ENCODE peak calls at places on chromosomes 2 and 18, in eight cellular contexts. One of them, this sample, is unnamed.

GRCh38 chr2:111667542-111668273 is 216.3 kb downstream of the ANAPC1 start:
- DNase-seq in T-helper 2 cell: no peak
- DNase-seq in GM10248: no peak
- DNase-seq in COR-L47: no peak
- DNase-seq in HT1080: peak; percentile 79
- DNase-seq in AG09309: peak; percentile 67
- DNase-seq in endothelial cell: peak; percentile 25
- DNase-seq in GM12865: no peak
- DNase-seq in this sample: no peak

GRCh38 chr2:151891566-151892194 is 63.5 kb upstream of the ARL5A start:
- DNase-seq in T-helper 2 cell: no peak
- DNase-seq in GM10248: no peak
- DNase-seq in COR-L47: no peak
- DNase-seq in HT1080: peak; percentile 10
- DNase-seq in AG09309: no peak
- DNase-seq in endothelial cell: no peak
- DNase-seq in GM12865: no peak
- DNase-seq in this sample: no peak

GRCh38 chr18:53864758-53865157 is 359.7 kb downstream of the MBD2 start:
- DNase-seq in T-helper 2 cell: no peak
- DNase-seq in GM10248: no peak
- DNase-seq in COR-L47: peak; percentile 58
- DNase-seq in HT1080: no peak
- DNase-seq in AG09309: no peak
- DNase-seq in endothelial cell: no peak
- DNase-seq in GM12865: no peak
- DNase-seq in this sample: no peak

GRCh38 chr2:160664603-160665145 is 171.1 kb upstream of the RBMS1 start:
- DNase-seq in T-helper 2 cell: no peak
- DNase-seq in GM10248: no peak
- DNase-seq in COR-L47: no peak
- DNase-seq in HT1080: no peak
- DNase-seq in AG09309: no peak
- DNase-seq in endothelial cell: no peak
- DNase-seq in GM12865: no peak
- DNase-seq in this sample: no peak

GRCh38 chr2:26941486-26941885 is 29.0 kb upstream of the MAPRE3 start:
- DNase-seq in T-helper 2 cell: no peak
- DNase-seq in GM10248: no peak
- DNase-seq in COR-L47: no peak
- DNase-seq in HT1080: peak; percentile 33
- DNase-seq in AG09309: no peak
- DNase-seq in endothelial cell: no peak
- DNase-seq in GM12865: no peak
- DNase-seq in this sample: no peak

GRCh38 chr2:199315299-199316179 is 142.2 kb downstream of the SATB2 start:
- DNase-seq in T-helper 2 cell: no peak
- DNase-seq in GM10248: no peak
- DNase-seq in COR-L47: no peak
- DNase-seq in HT1080: peak; percentile 45
- DNase-seq in AG09309: peak; percentile 16
- DNase-seq in endothelial cell: peak; percentile 43
- DNase-seq in GM12865: peak; percentile 29
- DNase-seq in this sample: no peak

GRCh38 chr2:150339951-150340350 is 147.5 kb downstream of the RND3 start:
- DNase-seq in T-helper 2 cell: no peak
- DNase-seq in GM10248: no peak
- DNase-seq in COR-L47: peak; percentile 76
- DNase-seq in HT1080: no peak
- DNase-seq in AG09309: no peak
- DNase-seq in endothelial cell: no peak
- DNase-seq in GM12865: no peak
- DNase-seq in this sample: no peak

GRCh38 chr2:119897996-119898395 is 114.9 kb upstream of the EPB41L5 start:
- DNase-seq in T-helper 2 cell: no peak
- DNase-seq in GM10248: no peak
- DNase-seq in COR-L47: no peak
- DNase-seq in HT1080: no peak
- DNase-seq in AG09309: peak; percentile 2
- DNase-seq in endothelial cell: no peak
- DNase-seq in GM12865: no peak
- DNase-seq in this sample: no peak

GRCh38 chr18:49101230-49101629 is 150.5 kb upstream of the SMAD7 start:
- DNase-seq in T-helper 2 cell: no peak
- DNase-seq in GM10248: no peak
- DNase-seq in COR-L47: no peak
- DNase-seq in HT1080: no peak
- DNase-seq in AG09309: no peak
- DNase-seq in endothelial cell: no peak
- DNase-seq in GM12865: no peak
- DNase-seq in this sample: no peak

GRCh38 chr18:28065031-28065792 is 111.7 kb downstream of the CDH2 start:
- DNase-seq in T-helper 2 cell: no peak
- DNase-seq in GM10248: no peak
- DNase-seq in COR-L47: peak; percentile 30
- DNase-seq in HT1080: peak; percentile 88
- DNase-seq in AG09309: peak; percentile 83
- DNase-seq in endothelial cell: no peak
- DNase-seq in GM12865: no peak
- DNase-seq in this sample: no peak